ENCODE peak calls at places on chromosomes 6 and 20, in five cellular contexts. S is dorsolateral prefrontal cortex, E is AG10803, J is GM10248, F is AG09319. Z is an unnamed sample.

GRCh38 chr6:12602951-12603710 is 113.4 kb upstream of the PHACTR1 start:
- DNase-seq in S (no peak), E (peak; percentile 88), J (no peak), F (peak; percentile 52), Z (no peak)

GRCh38 chr20:1469925-1470571 is 3.4 kb upstream of the NSFL1C start:
- DNase-seq in S (peak; percentile 66), E (peak; percentile 99), J (peak; percentile 54), F (peak; percentile 92), Z (peak; percentile 85)

GRCh38 chr6:100518588-100518987 is 53.9 kb upstream of the SIM1 start:
- DNase-seq in S (no peak), E (no peak), J (no peak), F (no peak), Z (no peak)

GRCh38 chr20:32806356-32806755 is 13.4 kb upstream of the MAPRE1 start:
- DNase-seq in S (no peak), E (no peak), J (no peak), F (no peak), Z (no peak)

GRCh38 chr6:42104807-42105713 is 37.4 kb downstream of the C6orf132 start:
- DNase-seq in S (no peak), E (no peak), J (no peak), F (no peak), Z (no peak)

GRCh38 chr6:10478187-10479040 is 42.7 kb upstream of the GCNT2 start:
- DNase-seq in S (no peak), E (peak; percentile 24), J (peak; percentile 66), F (no peak), Z (no peak)

GRCh38 chr6:53768636-53769035 is 26.2 kb upstream of the LRRC1 start:
- DNase-seq in S (no peak), E (no peak), J (no peak), F (no peak), Z (no peak)

GRCh38 chr6:157830354-157831017 is 7.4 kb downstream of the SNX9 start:
- DNase-seq in S (no peak), E (no peak), J (peak; percentile 36), F (no peak), Z (no peak)

GRCh38 chr6:42315991-42316378 is 98.3 kb upstream of the MRPS10 start:
- DNase-seq in S (no peak), E (peak; percentile 95), J (peak; percentile 50), F (peak; percentile 70), Z (no peak)

GRCh38 chr6:40268166-40268958 is 318.8 kb downstream of the LRFN2 start:
- DNase-seq in S (no peak), E (no peak), J (no peak), F (no peak), Z (no peak)

GRCh38 chr6:12033770-12034169 is 21.7 kb downstream of the HIVEP1 start:
- DNase-seq in S (no peak), E (peak; percentile 54), J (no peak), F (no peak), Z (no peak)

GRCh38 chr6:169830876-169831275 is 79.5 kb downstream of the ERMARD start:
- DNase-seq in S (peak; percentile 36), E (no peak), J (no peak), F (no peak), Z (no peak)

GRCh38 chr6:85628353-85628752 is 14.3 kb downstream of the SYNCRIP start:
- DNase-seq in S (no peak), E (no peak), J (no peak), F (no peak), Z (no peak)

GRCh38 chr20:22757424-22758189 is 173.2 kb upstream of the FOXA2 start:
- DNase-seq in S (no peak), E (no peak), J (no peak), F (no peak), Z (no peak)

GRCh38 chr6:40177596-40177995 is 243.3 kb upstream of the MOCS1 start:
- DNase-seq in S (no peak), E (no peak), J (no peak), F (no peak), Z (no peak)

GRCh38 chr20:2871555-2872303 is 1.6 kb upstream of the PTPRA start:
- DNase-seq in S (no peak), E (no peak), J (no peak), F (no peak), Z (no peak)

GRCh38 chr6:110518281-110518623 is 41.8 kb upstream of the SLC22A16 start:
- DNase-seq in S (no peak), E (peak; percentile 19), J (no peak), F (no peak), Z (no peak)

GRCh38 chr20:35502352-35502751 is 27.1 kb downstream of the C20orf173 start:
- DNase-seq in S (no peak), E (no peak), J (peak; percentile 67), F (no peak), Z (no peak)

GRCh38 chr20:23326774-23327173 is 23.8 kb upstream of the NXT1 start:
- DNase-seq in S (no peak), E (no peak), J (no peak), F (no peak), Z (no peak)

GRCh38 chr6:37056112-37056403 is 50.6 kb downstream of the FGD2 start:
- DNase-seq in S (no peak), E (no peak), J (no peak), F (no peak), Z (no peak)

GRCh38 chr20:59825944-59826759 is 107.3 kb downstream of the SYCP2 start:
- DNase-seq in S (no peak), E (no peak), J (no peak), F (no peak), Z (peak; percentile 64)

GRCh38 chr6:84522135-84522535 is 242.3 kb downstream of the TBX18 start:
- DNase-seq in S (no peak), E (peak; percentile 79), J (no peak), F (peak; percentile 36), Z (no peak)

GRCh38 chr20:17941826-17942196 is 26.8 kb downstream of the SNX5 start:
- DNase-seq in S (no peak), E (no peak), J (no peak), F (no peak), Z (no peak)

GRCh38 chr20:4794846-4795245 is 73.1 kb downstream of the PRND start:
- DNase-seq in S (no peak), E (peak; percentile 22), J (no peak), F (peak; percentile 11), Z (no peak)

GRCh38 chr20:13008761-13009681 is at the start of gene SPTLC3:
- DNase-seq in S (no peak), E (peak; percentile 45), J (no peak), F (no peak), Z (peak; percentile 75)

GRCh38 chr6:27650620-27651370 is 177.9 kb upstream of the ZNF184 start:
- DNase-seq in S (no peak), E (no peak), J (peak; percentile 74), F (no peak), Z (no peak)

GRCh38 chr6:12280458-12280857 is 9.7 kb upstream of the EDN1 start:
- DNase-seq in S (no peak), E (peak; percentile 69), J (no peak), F (no peak), Z (no peak)

GRCh38 chr20:43721429-43722152 is 5.2 kb downstream of the GTSF1L start:
- DNase-seq in S (no peak), E (no peak), J (no peak), F (no peak), Z (no peak)

GRCh38 chr20:1225729-1226313 is at the start of gene RAD21L1:
- DNase-seq in S (peak; percentile 65), E (peak; percentile 62), J (peak; percentile 95), F (peak; percentile 31), Z (no peak)

GRCh38 chr6:5640614-5641013 is 366.1 kb downstream of the NRN1 start:
- DNase-seq in S (no peak), E (no peak), J (no peak), F (no peak), Z (no peak)

GRCh38 chr6:15774011-15774410 is 111.2 kb upstream of the DTNBP1 start:
- DNase-seq in S (no peak), E (no peak), J (no peak), F (no peak), Z (no peak)

GRCh38 chr20:54105653-54106052 is 35.3 kb upstream of the BCAS1 start:
- DNase-seq in S (no peak), E (no peak), J (no peak), F (no peak), Z (no peak)

GRCh38 chr20:54103067-54103761 is 32.8 kb upstream of the BCAS1 start:
- DNase-seq in S (peak; percentile 59), E (peak; percentile 53), J (peak; percentile 69), F (no peak), Z (no peak)

GRCh38 chr20:54102543-54102942 is 32.1 kb upstream of the BCAS1 start:
- DNase-seq in S (no peak), E (no peak), J (no peak), F (no peak), Z (no peak)

GRCh38 chr20:54106162-54106561 is 35.8 kb upstream of the BCAS1 start:
- DNase-seq in S (no peak), E (no peak), J (no peak), F (no peak), Z (no peak)

GRCh38 chr20:54103762-54104600 is 33.6 kb upstream of the BCAS1 start:
- DNase-seq in S (no peak), E (no peak), J (no peak), F (no peak), Z (no peak)
- TF ChIP-seq CTCF in S (no peak), E (no peak), J (no peak), F (no peak), Z (no peak)

GRCh38 chr20:25623736-25624499 is at the start of gene NANP:
- DNase-seq in S (peak; percentile 95), E (peak; percentile 98), J (peak; percentile 96), F (peak; percentile 96), Z (peak; percentile 98)
- TF ChIP-seq CTCF in S (no peak), E (no peak), J (no peak), F (peak; percentile 8), Z (no peak)

DNA sequence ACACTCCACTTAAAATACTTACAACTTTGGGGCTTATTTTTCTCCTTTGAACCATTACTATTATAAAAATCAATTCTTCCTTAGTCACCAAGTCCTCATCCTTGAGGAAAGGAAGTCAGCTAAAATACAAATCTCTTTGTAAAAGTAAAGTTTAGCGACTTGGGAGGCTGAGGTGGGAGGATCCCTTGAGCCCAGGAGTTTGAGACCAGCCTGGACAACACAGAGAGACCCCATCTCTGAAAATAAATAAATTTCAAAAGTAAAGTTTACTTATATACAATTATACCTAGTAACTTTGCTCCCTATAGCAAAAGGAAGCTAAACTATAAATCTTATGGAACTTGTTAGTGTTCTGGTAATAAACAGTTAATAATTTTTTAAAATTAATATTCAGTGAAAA is 40.4 kb downstream of the MYB start:
- DNase-seq in S (no peak), E (no peak), J (no peak), F (no peak), Z (no peak)
- TF ChIP-seq CTCF in S (no peak), E (no peak), J (no peak), F (no peak), Z (no peak)

DNA sequence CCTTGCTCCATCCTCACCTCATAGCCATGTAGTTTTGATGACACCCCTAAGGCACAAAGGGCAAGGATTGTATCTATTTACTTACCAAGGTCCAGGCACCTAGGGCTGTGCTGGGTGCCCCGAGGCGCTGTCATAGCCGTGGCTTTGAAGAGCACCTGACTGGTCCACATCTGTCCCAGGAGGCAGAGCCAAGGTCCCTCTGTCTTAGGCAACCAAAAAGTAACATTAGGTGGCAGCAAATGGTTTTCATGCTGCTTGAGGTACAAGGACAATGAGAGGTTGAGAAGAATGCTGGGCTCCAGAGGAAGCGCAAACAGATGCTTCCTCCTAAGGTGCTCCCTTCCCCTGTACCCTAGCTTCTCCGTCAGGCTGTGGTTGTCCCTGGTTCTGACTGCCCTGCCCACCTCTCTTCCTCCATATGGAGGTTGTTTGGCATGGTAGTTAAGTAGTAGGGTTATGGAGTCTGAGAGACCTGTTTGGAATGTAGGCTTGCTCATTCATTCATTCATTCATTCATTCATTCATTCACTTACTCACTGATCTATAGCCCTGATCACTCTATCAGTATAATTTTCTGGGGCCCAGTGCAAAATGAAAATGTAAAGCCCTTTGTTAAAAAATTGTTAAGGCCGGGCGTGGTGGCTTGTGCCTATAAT is 3.0 kb upstream of the UQCC2 start:
- DNase-seq in S (no peak), E (no peak), J (no peak), F (no peak), Z (no peak)
- TF ChIP-seq CTCF in S (no peak), E (no peak), J (no peak), F (no peak), Z (no peak)

Z was measured in coronary artery.